ENCODE peak calls at places on chromosomes 13 and 19, in seven cellular contexts. B, R, X, H, W, V and F are unnamed samples.

GRCh38 chr13:93002071-93002470 is 224.5 kb upstream of the GPC6 start:
- DNase-seq in B (no peak), R (no peak), X (no peak), H (no peak), W (no peak), V (no peak), F (no peak)

GRCh38 chr19:54206831-54207177 is 6.1 kb downstream of the RPS9 start:
- DNase-seq in B (no peak), R (no peak), X (no peak), H (no peak), W (no peak), V (no peak), F (no peak)

GRCh38 chr13:36431204-36432105 is 840 bp upstream of the CCNA1 start:
- DNase-seq in B (no peak), R (no peak), X (no peak), H (no peak), W (no peak), V (no peak), F (no peak)

GRCh38 chr13:37868691-37869505 is 674 bp downstream of the TRPC4 start:
- DNase-seq in B (no peak), R (no peak), X (no peak), H (no peak), W (no peak), V (no peak), F (no peak)

GRCh38 chr13:111325941-111326620 is 5.6 kb downstream of the TEX29 start:
- DNase-seq in B (no peak), R (no peak), X (no peak), H (no peak), W (no peak), V (no peak), F (peak)

GRCh38 chr19:45130888-45131615 is 29.7 kb downstream of the NKPD1 start:
- DNase-seq in B (peak), R (no peak), X (no peak), H (peak), W (no peak), V (peak), F (no peak)

GRCh38 chr19:5395541-5395940 is 54.9 kb upstream of the PTPRS start:
- DNase-seq in B (no peak), R (no peak), X (no peak), H (peak), W (no peak), V (no peak), F (no peak)

GRCh38 chr19:30791116-30791515 is 418.9 kb downstream of the ZNF536 start:
- DNase-seq in B (no peak), R (no peak), X (no peak), H (no peak), W (no peak), V (no peak), F (no peak)

GRCh38 chr13:78589206-78589605 is 14.1 kb downstream of the POU4F1 start:
- DNase-seq in B (no peak), R (no peak), X (no peak), H (peak), W (no peak), V (peak), F (no peak)

GRCh38 chr19:16366433-16367268 is 42.0 kb downstream of the KLF2 start:
- DNase-seq in B (no peak), R (no peak), X (peak), H (no peak), W (no peak), V (no peak), F (no peak)

GRCh38 chr13:21800847-21801616 is 130.2 kb downstream of the FGF9 start:
- DNase-seq in B (no peak), R (no peak), X (no peak), H (peak), W (no peak), V (no peak), F (no peak)

GRCh38 chr13:32136061-32136460 is 104.5 kb downstream of the FRY start:
- DNase-seq in B (no peak), R (no peak), X (no peak), H (no peak), W (no peak), V (no peak), F (no peak)

GRCh38 chr13:48892311-48892710 is 83.4 kb upstream of the FNDC3A start:
- DNase-seq in B (peak), R (no peak), X (peak), H (peak), W (no peak), V (no peak), F (no peak)

GRCh38 chr19:2166741-2167738 is 3.3 kb downstream of the DOT1L start:
- DNase-seq in B (peak), R (peak), X (no peak), H (peak), W (peak), V (peak), F (no peak)

GRCh38 chr19:52099497-52100138 is 4.1 kb upstream of the ZNF841 start:
- DNase-seq in B (no peak), R (no peak), X (no peak), H (peak), W (no peak), V (no peak), F (no peak)

GRCh38 chr13:73598021-73598712 is 536.0 kb downstream of the KLF12 start:
- DNase-seq in B (no peak), R (no peak), X (no peak), H (peak), W (no peak), V (no peak), F (no peak)

GRCh38 chr19:5192568-5192967 is 148.0 kb downstream of the PTPRS start:
- DNase-seq in B (no peak), R (no peak), X (no peak), H (no peak), W (no peak), V (no peak), F (no peak)

GRCh38 chr19:39304185-39304513 is 7.9 kb downstream of the IFNL1 start:
- DNase-seq in B (no peak), R (no peak), X (no peak), H (no peak), W (no peak), V (no peak), F (no peak)

GRCh38 chr13:113809934-113810333 is 50.9 kb downstream of the TMEM255B start:
- DNase-seq in B (no peak), R (no peak), X (no peak), H (no peak), W (no peak), V (no peak), F (no peak)

GRCh38 chr19:8396563-8397203 is 6.5 kb downstream of the RAB11B start:
- DNase-seq in B (peak), R (peak), X (peak), H (peak), W (no peak), V (peak), F (no peak)

GRCh38 chr13:25292301-25292700 is 5.0 kb upstream of the MTMR6 start:
- DNase-seq in B (peak), R (no peak), X (no peak), H (peak), W (no peak), V (no peak), F (no peak)

GRCh38 chr19:13094771-13095392 is 7.8 kb downstream of the LYL1 start:
- DNase-seq in B (no peak), R (no peak), X (no peak), H (peak), W (no peak), V (no peak), F (no peak)

GRCh38 chr19:13841339-13842293 is 35.3 kb upstream of the NANOS3 start:
- DNase-seq in B (peak), R (peak), X (no peak), H (peak), W (no peak), V (no peak), F (no peak)

GRCh38 chr13:105936816-105937215 is 598.6 kb downstream of the EFNB2 start:
- DNase-seq in B (no peak), R (no peak), X (no peak), H (no peak), W (no peak), V (no peak), F (no peak)

GRCh38 chr13:77374786-77375185 is 47.9 kb upstream of the MYCBP2 start:
- DNase-seq in B (no peak), R (no peak), X (no peak), H (no peak), W (no peak), V (no peak), F (no peak)

GRCh38 chr13:49908637-49909036 is 27.5 kb downstream of the SPRYD7 start:
- DNase-seq in B (no peak), R (no peak), X (no peak), H (no peak), W (no peak), V (no peak), F (no peak)

GRCh38 chr19:35851213-35852028 is 883 bp downstream of the NPHS1 start:
- DNase-seq in B (no peak), R (peak), X (no peak), H (no peak), W (no peak), V (no peak), F (no peak)

GRCh38 chr19:46975011-46975917 is 44.4 kb upstream of the NPAS1 start:
- DNase-seq in B (no peak), R (no peak), X (no peak), H (no peak), W (no peak), V (no peak), F (no peak)

GRCh38 chr13:28805193-28805819 is 14.8 kb upstream of the MTUS2 start:
- DNase-seq in B (no peak), R (no peak), X (peak), H (peak), W (no peak), V (peak), F (no peak)
- TF ChIP-seq CTCF in B (no peak), R (no peak), X (peak), H (peak), W (peak), V (peak), F (peak)

DNA sequence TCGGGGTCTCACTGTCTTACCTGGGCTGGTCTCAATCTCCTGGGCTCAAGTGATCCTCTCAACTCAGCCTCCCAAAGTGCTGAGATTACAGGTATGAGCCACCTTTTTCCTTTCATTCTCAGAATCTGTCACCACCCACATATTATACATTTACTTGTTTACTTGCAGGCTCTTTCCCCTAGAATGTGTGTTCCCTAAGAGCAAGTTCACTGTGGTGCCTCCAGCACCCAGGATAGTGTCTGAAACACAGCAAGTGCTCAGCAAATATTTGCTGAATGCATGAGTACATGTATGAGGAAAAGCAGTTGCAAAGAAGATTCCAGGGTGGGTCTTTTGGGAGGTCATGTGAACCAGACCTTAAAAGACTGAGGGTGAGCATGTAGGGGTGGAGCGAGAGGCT is 96.8 kb downstream of the RGCC start:
- DNase-seq in B (no peak), R (no peak), X (no peak), H (no peak), W (no peak), V (no peak), F (no peak)
- TF ChIP-seq CTCF in B (no peak), R (no peak), X (no peak), H (no peak), W (no peak), V (no peak), F (no peak)

DNA sequence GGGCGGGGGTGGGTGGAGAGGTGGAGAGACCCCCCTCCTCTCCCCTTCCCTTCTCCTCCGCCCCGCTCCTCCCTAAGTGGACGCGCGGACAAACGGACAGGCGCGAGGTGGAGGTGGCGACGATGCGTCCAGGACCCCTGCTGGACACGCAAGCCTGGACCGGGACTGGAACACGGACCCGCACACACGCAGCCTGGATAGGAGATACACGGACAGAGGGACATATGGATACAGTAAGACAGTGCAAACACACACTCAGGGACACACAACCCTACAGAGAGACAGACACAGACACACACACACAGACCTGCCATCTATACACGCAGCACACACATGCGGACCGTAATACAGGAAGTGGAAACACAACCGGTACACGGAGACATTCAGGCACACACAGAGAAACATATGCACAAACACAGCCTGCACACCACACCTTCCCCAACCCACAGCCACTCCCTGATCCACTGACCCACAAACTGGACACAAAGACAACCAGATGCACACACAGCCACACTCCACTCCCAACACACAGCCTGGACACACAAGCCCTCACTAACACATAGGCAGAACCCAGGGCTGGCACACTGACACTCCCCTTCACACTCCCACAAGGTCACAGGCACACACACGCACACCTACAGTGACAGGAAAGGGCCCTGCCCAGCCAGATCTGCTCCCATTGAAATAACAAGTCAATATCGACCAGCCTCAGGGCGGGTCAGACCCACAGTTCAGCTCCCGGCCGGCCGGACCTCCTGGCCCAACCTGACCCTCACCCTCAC is 696 bp upstream of the ERFL start:
- DNase-seq in B (no peak), R (no peak), X (no peak), H (no peak), W (no peak), V (no peak), F (no peak)
- TF ChIP-seq CTCF in B (no peak), R (no peak), X (no peak), H (no peak), W (no peak), V (no peak), F (no peak)

DNA sequence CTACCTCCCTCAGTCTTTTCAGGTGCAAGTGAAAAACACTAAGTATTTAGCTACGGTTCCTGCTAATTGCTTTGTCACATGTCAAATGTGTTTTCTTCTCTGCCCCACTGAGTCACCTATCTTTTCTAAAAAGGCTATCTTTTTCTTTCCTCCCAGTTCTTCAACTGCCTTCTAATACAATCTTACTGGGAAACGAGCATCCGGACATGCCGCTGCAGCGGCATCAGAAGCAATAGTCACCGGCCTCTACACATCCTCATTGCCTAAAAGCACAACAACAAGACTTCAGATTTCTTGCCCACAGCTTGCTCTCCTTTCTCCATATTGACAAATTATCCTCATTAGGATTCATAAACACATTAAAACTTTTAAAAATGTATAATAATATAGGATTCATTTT is 1.2 kb downstream of the PCDH9 start:
- DNase-seq in B (no peak), R (no peak), X (no peak), H (no peak), W (no peak), V (peak), F (no peak)
- TF ChIP-seq CTCF in B (no peak), R (no peak), X (no peak), H (no peak), W (no peak), V (no peak), F (no peak)

DNA sequence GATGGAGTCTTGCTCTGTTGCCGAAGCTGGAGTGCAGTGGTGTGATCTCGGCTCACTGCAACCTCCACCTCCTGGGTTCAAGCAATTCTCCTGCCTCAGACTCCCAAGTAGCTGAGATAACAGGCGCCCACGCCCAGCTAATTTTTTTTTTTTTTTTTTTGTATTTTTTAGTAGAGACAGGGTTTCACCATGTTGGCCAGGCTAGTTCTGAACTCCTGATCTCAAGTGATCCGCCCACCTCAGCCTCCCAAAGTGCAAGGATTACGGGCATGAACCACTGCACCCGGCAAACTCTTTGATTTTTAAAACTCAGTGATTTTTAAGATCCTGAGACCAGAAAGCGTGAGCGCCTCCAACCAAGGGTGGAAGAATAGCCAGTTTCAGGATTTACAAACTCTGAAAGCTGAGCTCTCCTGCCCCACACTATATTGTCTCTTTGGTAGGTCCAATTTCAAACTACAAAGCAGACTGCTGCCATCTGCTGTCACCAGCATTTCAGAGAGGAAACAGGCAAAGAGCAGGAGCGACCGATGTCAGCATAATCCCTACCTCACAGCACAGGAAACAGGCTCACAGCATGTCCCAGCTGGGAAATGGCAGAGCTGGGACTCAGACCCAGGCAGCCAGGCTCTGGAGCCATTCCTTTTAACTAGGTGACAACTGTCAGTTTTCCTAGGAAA is 9.2 kb downstream of the NOSIP start:
- DNase-seq in B (peak), R (no peak), X (no peak), H (peak), W (no peak), V (peak), F (no peak)
- TF ChIP-seq CTCF in B (no peak), R (no peak), X (peak), H (peak), W (no peak), V (peak), F (no peak)

GRCh38 chr19:11321206-11322126 is 18.0 kb downstream of the RAB3D start:
- DNase-seq in B (no peak), R (no peak), X (no peak), H (no peak), W (no peak), V (no peak), F (no peak)
- TF ChIP-seq CTCF in B (no peak), R (no peak), X (no peak), H (no peak), W (no peak), V (no peak), F (no peak)

DNA sequence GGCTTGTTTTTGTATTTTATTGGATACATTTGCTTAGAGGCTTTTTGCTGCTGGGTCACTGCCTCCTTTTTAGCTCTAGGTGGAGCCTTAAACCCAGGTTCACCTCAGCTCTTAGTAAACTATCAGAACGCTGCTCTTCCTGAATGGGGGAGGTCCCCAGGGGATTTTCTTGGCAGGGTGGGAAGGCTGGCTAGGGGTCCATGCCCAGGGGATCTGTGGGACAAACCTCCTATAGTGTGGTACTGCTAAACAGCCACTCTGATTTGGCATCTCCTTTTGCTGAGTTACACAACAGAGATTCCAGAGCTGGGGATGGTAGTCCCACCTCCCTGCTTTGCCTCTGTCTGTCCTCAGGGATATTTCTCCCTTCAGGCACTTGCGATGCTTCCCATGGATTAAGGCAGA is 204.9 kb downstream of the ZIC5 start:
- DNase-seq in B (no peak), R (no peak), X (no peak), H (no peak), W (no peak), V (no peak), F (no peak)
- TF ChIP-seq CTCF in B (no peak), R (no peak), X (peak), H (no peak), W (no peak), V (peak), F (no peak)

GRCh38 chr19:48841047-48841446 is 4.8 kb upstream of the HSD17B14 start:
- DNase-seq in B (no peak), R (no peak), X (no peak), H (no peak), W (no peak), V (no peak), F (no peak)

GRCh38 chr19:48845384-48845783 is 9.1 kb upstream of the HSD17B14 start:
- DNase-seq in B (no peak), R (no peak), X (no peak), H (no peak), W (no peak), V (no peak), F (no peak)

GRCh38 chr19:48842744-48843162 is 6.5 kb upstream of the HSD17B14 start:
- DNase-seq in B (peak), R (peak), X (no peak), H (peak), W (no peak), V (no peak), F (no peak)

GRCh38 chr19:48841571-48841970 is 5.3 kb upstream of the HSD17B14 start:
- DNase-seq in B (no peak), R (no peak), X (no peak), H (no peak), W (no peak), V (no peak), F (no peak)

GRCh38 chr19:48844472-48844871 is 8.2 kb upstream of the HSD17B14 start:
- DNase-seq in B (no peak), R (no peak), X (no peak), H (peak), W (no peak), V (no peak), F (no peak)
- TF ChIP-seq CTCF in B (peak), R (no peak), X (no peak), H (no peak), W (no peak), V (no peak), F (no peak)

GRCh38 chr19:10503002-10503789 is at the start of gene KEAP1:
- DNase-seq in B (peak), R (no peak), X (no peak), H (peak), W (no peak), V (peak), F (no peak)

GRCh38 chr19:10501971-10502523 is 1.1 kb downstream of the KEAP1 start:
- DNase-seq in B (peak), R (peak), X (peak), H (peak), W (no peak), V (peak), F (peak)

GRCh38 chr19:10499550-10500246 is 3.5 kb downstream of the KEAP1 start:
- DNase-seq in B (peak), R (no peak), X (no peak), H (no peak), W (no peak), V (no peak), F (no peak)

GRCh38 chr19:10500247-10500592 is 2.9 kb downstream of the KEAP1 start:
- DNase-seq in B (no peak), R (no peak), X (no peak), H (no peak), W (no peak), V (no peak), F (no peak)

GRCh38 chr19:10502524-10503001 is 593 bp downstream of the KEAP1 start:
- DNase-seq in B (peak), R (peak), X (peak), H (peak), W (peak), V (peak), F (peak)
- TF ChIP-seq CTCF in B (no peak), R (no peak), X (no peak), H (no peak), W (no peak), V (no peak), F (no peak)